ENCODE peak calls at places on chromosomes 4 and X, in seven cellular contexts. Z is ecto neural progenitor cell; F is activated T-helper 1 cell treated with anti-CD3 and anti-CD28 coated beads, Interleukin-2, amount 50 U/mL, for 16 hours; T is activated effector memory CD4-positive, alpha-beta T cell treated with Interleukin-2 at 50 U/mL for 16 hours; S is activated CD4-positive, alpha-beta T cell treated with anti-CD3 and anti-CD28 coated beads, Interleukin-2, amount 10 ng/mL, durations not matched to agents 7 days and 5 days; Y is lung; N is A549. L is an unnamed sample.

GRCh38 chr4:8090312-8090711 is 68.3 kb downstream of the ABLIM2 start:
- DNase-seq in Z (no peak), F (no peak), T (no peak), S (peak; percentile 42), Y (no peak), N (no peak), L (no peak)

GRCh38 chrX:46665232-46666162 is 91.9 kb downstream of the CHST7 start:
- DNase-seq in Z (no peak), F (no peak), T (no peak), S (no peak), Y (no peak), N (no peak), L (no peak)

GRCh38 chr4:41620594-41621256 is 82.8 kb downstream of the LIMCH1 start:
- DNase-seq in Z (no peak), F (no peak), T (no peak), S (no peak), Y (no peak), N (no peak), L (no peak)

GRCh38 chr4:98663226-98664006 is 5.0 kb upstream of the TSPAN5 start:
- DNase-seq in Z (no peak), F (no peak), T (no peak), S (peak; percentile 61), Y (no peak), N (no peak), L (no peak)

GRCh38 chr4:152981842-152982241 is 45.7 kb downstream of the FHDC1 start:
- DNase-seq in Z (no peak), F (no peak), T (no peak), S (no peak), Y (no peak), N (no peak), L (no peak)

GRCh38 chr4:14259926-14260325 is 632.4 kb upstream of the BOD1L1 start:
- DNase-seq in Z (no peak), F (no peak), T (no peak), S (no peak), Y (no peak), N (no peak), L (no peak)

GRCh38 chr4:106868381-106869035 is 167.6 kb downstream of the DKK2 start:
- DNase-seq in Z (no peak), F (no peak), T (no peak), S (no peak), Y (no peak), N (no peak), L (peak; percentile 66)

GRCh38 chrX:40154853-40155616 is 57.3 kb upstream of the BCOR start:
- DNase-seq in Z (peak; percentile 84), F (no peak), T (no peak), S (no peak), Y (no peak), N (peak; percentile 44), L (peak; percentile 77)

GRCh38 chrX:40912166-40912565 is 173.1 kb upstream of the USP9X start:
- DNase-seq in Z (no peak), F (no peak), T (no peak), S (no peak), Y (no peak), N (no peak), L (no peak)

GRCh38 chrX:12013220-12013619 is 125.1 kb upstream of the FRMPD4 start:
- DNase-seq in Z (no peak), F (no peak), T (no peak), S (no peak), Y (no peak), N (no peak), L (peak; percentile 59)

GRCh38 chr4:85787133-85787532 is 312.2 kb downstream of the ARHGAP24 start:
- DNase-seq in Z (no peak), F (no peak), T (no peak), S (no peak), Y (no peak), N (no peak), L (peak; percentile 89)

GRCh38 chr4:98261291-98262271 is at the start of gene RAP1GDS1:
- DNase-seq in Z (no peak), F (peak; percentile 51), T (no peak), S (peak; percentile 76), Y (peak; percentile 38), N (peak; percentile 18), L (peak; percentile 83)

GRCh38 chr4:44961001-44961755 is 234.8 kb upstream of the GNPDA2 start:
- DNase-seq in Z (no peak), F (no peak), T (no peak), S (no peak), Y (no peak), N (no peak), L (no peak)

GRCh38 chrX:136204571-136204970 is 46.6 kb downstream of the MAP7D3 start:
- DNase-seq in Z (no peak), F (no peak), T (no peak), S (peak; percentile 47), Y (peak; percentile 39), N (peak; percentile 15), L (peak; percentile 90)

GRCh38 chr4:87120411-87121162 is 99.8 kb downstream of the KLHL8 start:
- DNase-seq in Z (no peak), F (no peak), T (no peak), S (no peak), Y (peak; percentile 77), N (no peak), L (peak; percentile 28)

GRCh38 chrX:48815266-48815665 is 11.0 kb upstream of the ERAS start:
- DNase-seq in Z (no peak), F (no peak), T (no peak), S (no peak), Y (no peak), N (no peak), L (no peak)

GRCh38 chr4:2241003-2241402 is 918 bp downstream of the HAUS3 start:
- DNase-seq in Z (no peak), F (no peak), T (no peak), S (no peak), Y (no peak), N (no peak), L (no peak)

GRCh38 chr4:40986375-40986774 is 228.0 kb downstream of the APBB2 start:
- DNase-seq in Z (no peak), F (no peak), T (no peak), S (no peak), Y (no peak), N (no peak), L (no peak)

GRCh38 chr4:185079271-185079905 is 61.1 kb downstream of the HELT start:
- DNase-seq in Z (no peak), F (no peak), T (no peak), S (no peak), Y (no peak), N (no peak), L (no peak)

GRCh38 chrX:153662266-153662665 is 11.3 kb downstream of the PNCK start:
- DNase-seq in Z (peak; percentile 65), F (peak; percentile 29), T (peak; percentile 39), S (peak; percentile 43), Y (no peak), N (no peak), L (peak; percentile 22)

GRCh38 chrX:33204889-33205288 is 6.5 kb downstream of the DMD start:
- DNase-seq in Z (no peak), F (no peak), T (no peak), S (no peak), Y (no peak), N (no peak), L (no peak)

GRCh38 chrX:102599950-102600579 is 750 bp downstream of the ARMCX5 start:
- DNase-seq in Z (no peak), F (no peak), T (no peak), S (no peak), Y (no peak), N (no peak), L (peak; percentile 47)

GRCh38 chr4:146333187-146333894 is 119.0 kb downstream of the REELD1 start:
- DNase-seq in Z (no peak), F (no peak), T (no peak), S (peak; percentile 13), Y (no peak), N (no peak), L (peak; percentile 74)

GRCh38 chrX:134406230-134406794 is 53.7 kb upstream of the HPRT1 start:
- DNase-seq in Z (no peak), F (no peak), T (no peak), S (no peak), Y (no peak), N (no peak), L (peak; percentile 12)

L was measured in mesenchymal stem cell.